ENCODE peak calls at places on chromosomes 2 and 18, in four cellular contexts. X, W, O and E are unnamed samples.

GRCh38 chr2:101205521-101205998 is 47.1 kb upstream of the CNOT11 start:
- DNase-seq in X (peak; percentile 82), W (peak; percentile 93), O (peak; percentile 73), E (peak; percentile 71)

GRCh38 chr2:7031424-7032245 is 114.4 kb downstream of the RNF144A start:
- DNase-seq in X (no peak), W (peak; percentile 66), O (no peak), E (no peak)

GRCh38 chr18:79717059-79717458 is 37.5 kb downstream of the CTDP1 start:
- DNase-seq in X (no peak), W (no peak), O (no peak), E (no peak)

GRCh38 chr2:236873666-236874065 is 212.0 kb upstream of the COPS8 start:
- DNase-seq in X (no peak), W (no peak), O (no peak), E (no peak)

GRCh38 chr2:192029089-192029488 is 165.6 kb downstream of the TMEFF2 start:
- DNase-seq in X (peak; percentile 87), W (peak; percentile 69), O (peak; percentile 89), E (no peak)

GRCh38 chr2:126359494-126359893 is 296.5 kb upstream of the GYPC start:
- DNase-seq in X (peak; percentile 33), W (peak; percentile 15), O (no peak), E (peak; percentile 10)

GRCh38 chr2:46943881-46944798 is 28.5 kb upstream of the MCFD2 start:
- DNase-seq in X (no peak), W (no peak), O (no peak), E (no peak)

GRCh38 chr2:141455877-141456276 is 674.9 kb downstream of the LRP1B start:
- DNase-seq in X (peak; percentile 7), W (no peak), O (no peak), E (no peak)

GRCh38 chr2:62485780-62486765 is 19.9 kb downstream of the TMEM17 start:
- DNase-seq in X (no peak), W (no peak), O (no peak), E (no peak)

GRCh38 chr2:40412456-40412855 is 39.4 kb downstream of the SLC8A1 start:
- DNase-seq in X (no peak), W (no peak), O (no peak), E (no peak)

GRCh38 chr2:99659874-99660273 is 170.1 kb upstream of the REV1 start:
- DNase-seq in X (no peak), W (no peak), O (no peak), E (no peak)

GRCh38 chr2:219155054-219155644 is 5.5 kb downstream of the NHEJ1 start:
- DNase-seq in X (peak; percentile 94), W (peak; percentile 77), O (peak; percentile 64), E (peak; percentile 39)

GRCh38 chr2:134181219-134181618 is 72.7 kb upstream of the MGAT5 start:
- DNase-seq in X (no peak), W (no peak), O (no peak), E (no peak)

GRCh38 chr2:181742908-181743722 is 62.8 kb upstream of the NEUROD1 start:
- DNase-seq in X (peak; percentile 60), W (peak; percentile 65), O (peak; percentile 64), E (peak; percentile 47)

GRCh38 chr2:10285578-10286198 is 17.0 kb upstream of the HPCAL1 start:
- DNase-seq in X (no peak), W (peak; percentile 90), O (peak; percentile 75), E (no peak)

GRCh38 chr2:98508690-98509054 is 64.0 kb downstream of the INPP4A start:
- DNase-seq in X (no peak), W (no peak), O (no peak), E (no peak)

GRCh38 chr2:100588071-100588786 is 25.4 kb downstream of the PDCL3 start:
- DNase-seq in X (no peak), W (peak; percentile 38), O (no peak), E (no peak)

GRCh38 chr2:136057802-136058140 is 60.2 kb downstream of the CXCR4 start:
- DNase-seq in X (no peak), W (no peak), O (no peak), E (no peak)

GRCh38 chr2:86704482-86704971 is 15.6 kb upstream of the RMND5A start:
- DNase-seq in X (no peak), W (peak; percentile 77), O (peak; percentile 62), E (peak; percentile 90)

GRCh38 chr2:130391058-130391871 is 35.4 kb downstream of the PTPN18 start:
- DNase-seq in X (peak; percentile 73), W (peak; percentile 74), O (peak; percentile 89), E (no peak)

GRCh38 chr2:42090216-42090615 is 42.4 kb downstream of the PKDCC start:
- DNase-seq in X (no peak), W (no peak), O (no peak), E (no peak)

GRCh38 chr2:42094114-42094513 is 46.3 kb downstream of the PKDCC start:
- DNase-seq in X (no peak), W (no peak), O (no peak), E (no peak)

GRCh38 chr2:42089340-42089925 is 41.6 kb downstream of the PKDCC start:
- DNase-seq in X (peak; percentile 91), W (peak; percentile 78), O (peak; percentile 94), E (no peak)

GRCh38 chr2:42092084-42092996 is 44.5 kb downstream of the PKDCC start:
- DNase-seq in X (peak; percentile 65), W (peak; percentile 75), O (no peak), E (no peak)

DNA sequence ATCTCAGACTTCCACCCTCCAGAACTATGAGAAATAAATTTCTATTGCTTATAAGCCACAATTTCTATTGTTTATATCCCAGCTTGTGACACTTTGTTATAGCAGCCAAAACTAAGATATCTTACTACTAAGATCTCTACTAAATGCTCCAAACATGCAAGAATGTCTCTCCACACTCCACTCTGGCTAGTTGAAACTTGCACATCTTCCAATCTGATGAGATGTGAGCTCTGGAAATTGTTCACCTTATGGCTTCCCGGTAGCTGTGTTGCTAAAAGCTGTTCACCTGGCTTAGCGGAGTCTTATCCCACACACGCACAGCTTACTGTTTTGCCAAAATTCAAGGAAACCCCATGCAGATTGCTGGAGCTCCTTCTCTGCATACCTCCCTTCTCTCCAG is 43.9 kb downstream of the PKDCC start:
- DNase-seq in X (no peak), W (no peak), O (no peak), E (no peak)
- H3K27ac ChIP-seq in X (no peak overlapping the region), W (peak overlapping the region; percentile 63), O (no peak overlapping the region), E (no peak overlapping the region)

DNA sequence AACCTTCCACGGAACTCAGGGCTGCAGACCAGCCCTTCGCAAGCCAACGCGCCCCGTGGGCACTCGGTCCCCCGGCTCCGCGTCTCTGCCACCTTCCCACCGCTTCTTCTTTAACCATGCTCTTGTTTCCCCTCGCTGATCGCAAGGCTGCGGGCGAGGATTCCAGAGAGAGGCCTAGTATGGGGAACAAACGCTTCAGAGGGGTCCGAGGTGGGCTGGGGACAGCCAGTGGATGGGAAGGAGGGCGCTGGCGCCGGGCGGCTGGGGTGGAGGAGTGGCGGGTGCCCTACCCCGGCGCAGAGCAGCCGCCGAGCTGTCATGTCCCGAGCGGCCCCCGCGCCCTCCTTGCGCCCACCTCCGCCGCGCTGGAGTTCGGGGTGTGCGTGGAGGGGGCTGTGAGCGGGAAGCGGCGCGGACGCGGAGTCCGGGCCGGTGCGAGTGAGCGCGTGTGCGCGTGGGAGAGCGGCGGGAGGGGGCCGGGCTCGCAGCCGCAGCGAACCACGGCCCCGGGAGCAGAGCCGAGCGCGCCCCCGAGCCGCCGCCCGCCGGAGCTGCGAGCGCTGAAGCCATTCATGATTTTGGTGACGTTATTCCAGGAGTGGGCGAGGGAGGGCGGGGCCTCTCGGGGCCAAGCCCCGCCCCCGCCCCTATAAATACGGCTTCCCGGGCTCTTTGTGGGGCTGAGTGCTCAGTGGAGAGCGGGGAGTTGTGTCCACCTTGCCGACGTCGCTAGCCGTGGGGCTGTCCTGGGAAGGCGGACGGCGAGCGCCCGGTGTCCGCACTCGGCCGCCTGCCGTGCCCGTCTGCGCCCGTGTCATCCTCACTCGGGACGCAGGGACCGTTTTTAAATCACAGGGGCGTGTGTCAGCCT is at the start of gene LBH:
- DNase-seq in X (peak; percentile 74), W (peak; percentile 88), O (peak; percentile 95), E (no peak)
- TF ChIP-seq CTCF in X (no peak), W (peak; percentile 11), O (no peak), E (no peak)

DNA sequence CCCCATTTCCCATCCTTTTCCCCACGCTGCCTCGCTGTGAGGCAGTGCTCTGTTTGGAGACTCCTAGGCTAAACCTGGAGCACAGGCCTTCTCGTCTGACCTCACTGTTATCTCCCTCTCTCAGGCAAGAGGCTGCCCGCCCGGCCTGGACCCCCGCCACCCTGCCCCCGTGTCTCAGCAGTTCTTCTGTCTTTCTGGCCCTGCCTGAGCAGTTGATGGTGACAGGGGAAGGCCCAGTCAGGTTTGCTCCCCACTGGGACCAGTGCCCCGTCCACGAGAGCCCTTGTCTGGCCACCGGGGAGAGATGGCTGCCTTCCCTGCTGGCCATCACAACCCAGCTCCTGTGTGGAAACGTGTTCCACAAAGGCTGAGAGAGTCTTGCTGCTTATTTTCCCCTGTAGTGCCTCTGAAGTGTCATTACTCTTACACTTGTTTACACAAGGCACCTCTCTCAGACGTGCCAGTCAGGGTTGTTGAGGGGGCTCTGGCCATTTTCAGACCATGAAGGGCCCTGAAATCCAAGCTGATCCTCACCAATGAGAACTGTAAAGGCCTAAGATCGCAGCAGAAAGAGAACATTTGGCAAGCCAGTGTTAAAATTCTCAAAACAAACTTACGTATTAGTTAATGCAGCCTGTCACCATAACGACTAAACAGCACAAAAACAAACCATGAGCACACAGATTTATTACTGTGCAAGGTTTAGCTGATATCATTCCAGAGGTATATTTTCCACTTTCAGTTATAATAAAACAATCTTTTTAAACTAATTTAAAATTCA is 210.8 kb downstream of the NDUFA10 start:
- DNase-seq in X (no peak), W (no peak), O (no peak), E (no peak)
- H3K27ac ChIP-seq in X (no peak overlapping the region), W (no peak overlapping the region), O (peak overlapping the region; percentile 53), E (no peak overlapping the region)

GRCh38 chr2:231335591-231335990 is 59.9 kb upstream of the B3GNT7 start:
- DNase-seq in X (no peak), W (no peak), O (no peak), E (no peak)

GRCh38 chr2:231336236-231336635 is 59.3 kb upstream of the B3GNT7 start:
- DNase-seq in X (no peak), W (no peak), O (peak; percentile 57), E (no peak)

GRCh38 chr2:231334981-231335380 is 60.5 kb upstream of the B3GNT7 start:
- DNase-seq in X (no peak), W (no peak), O (no peak), E (no peak)

GRCh38 chr2:231337807-231338759 is 57.4 kb upstream of the B3GNT7 start:
- DNase-seq in X (no peak), W (no peak), O (peak; percentile 71), E (no peak)

GRCh38 chr2:231336700-231337099 is 58.8 kb upstream of the B3GNT7 start:
- DNase-seq in X (no peak), W (no peak), O (peak; percentile 45), E (no peak)
- TF ChIP-seq CTCF in X (no peak), W (no peak), O (no peak), E (no peak)

DNA sequence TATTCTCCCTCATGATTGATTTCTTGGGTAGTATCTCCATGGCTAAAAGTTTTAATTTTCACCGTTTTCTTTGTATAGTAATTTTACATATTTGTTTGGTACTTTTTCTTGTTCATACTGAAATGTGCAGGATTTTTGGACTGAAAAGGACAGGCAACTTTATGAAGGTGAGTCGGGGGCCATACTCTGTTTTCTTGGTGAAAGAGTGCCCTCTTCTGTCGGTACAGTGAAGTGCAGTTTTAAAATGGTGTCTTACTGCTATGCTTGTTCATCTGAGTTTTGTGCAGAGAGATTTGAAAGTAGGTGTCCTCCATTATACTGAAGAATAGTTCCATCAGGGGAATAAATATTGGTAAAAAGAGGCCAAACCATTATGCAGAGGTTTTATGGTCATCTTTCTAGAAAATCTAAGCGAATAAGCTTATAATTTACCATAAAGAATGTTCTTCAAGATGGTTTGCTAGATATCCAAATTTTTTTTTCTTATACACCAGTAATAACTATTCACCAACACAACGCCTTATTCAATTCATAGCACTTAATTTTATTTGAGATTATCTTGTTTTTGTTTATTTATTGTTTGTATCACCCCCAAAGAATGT is 8.7 kb upstream of the SERPINB13 start:
- DNase-seq in X (peak; percentile 61), W (peak; percentile 37), O (peak; percentile 77), E (peak; percentile 17)
- H3K27ac ChIP-seq in X (no peak overlapping the region), W (no peak overlapping the region), O (no peak overlapping the region), E (no peak overlapping the region)